ENCODE peak calls at places on chromosome 22, in six cellular contexts. W is HL-60, X is stomach, K is iPS DF 6.9, B is left ventricle myocardium inferior, H is astrocyte of the cerebellum. N is an unnamed sample.

GRCh38 chr22:41021039-41021654 is 70.0 kb downstream of the RBX1 start:
- DNase-seq in W (no peak), X (no peak), K (no peak), B (peak), H (no peak), N (peak)

GRCh38 chr22:33299245-33299956 is 241.2 kb upstream of the SYN3 start:
- DNase-seq in W (no peak), X (no peak), K (no peak), B (no peak), H (no peak), N (no peak)

GRCh38 chr22:47094861-47095330 is 332.4 kb downstream of the TBC1D22A start:
- DNase-seq in W (no peak), X (no peak), K (no peak), B (no peak), H (no peak), N (no peak)

GRCh38 chr22:20533879-20534265 is 26.5 kb downstream of the MED15 start:
- DNase-seq in W (no peak), X (no peak), K (no peak), B (no peak), H (no peak), N (no peak)

GRCh38 chr22:50490531-50491308 is 4.1 kb downstream of the MIOX start:
- DNase-seq in W (no peak), X (no peak), K (no peak), B (no peak), H (no peak), N (no peak)

GRCh38 chr22:24510694-24511625 is 15.8 kb downstream of the UPB1 start:
- DNase-seq in W (peak), X (peak), K (no peak), B (peak), H (no peak), N (peak)

GRCh38 chr22:49724030-49724892 is 103.4 kb downstream of the BRD1 start:
- DNase-seq in W (peak), X (no peak), K (no peak), B (no peak), H (no peak), N (no peak)

GRCh38 chr22:32469799-32470212 is 4.8 kb upstream of the FBXO7 start:
- DNase-seq in W (no peak), X (no peak), K (no peak), B (no peak), H (no peak), N (peak)

GRCh38 chr22:21685164-21685513 is 19.3 kb downstream of the PPIL2 start:
- DNase-seq in W (no peak), X (no peak), K (no peak), B (no peak), H (no peak), N (peak)

GRCh38 chr22:21681566-21682370 is 16.0 kb downstream of the PPIL2 start:
- DNase-seq in W (no peak), X (no peak), K (no peak), B (no peak), H (no peak), N (no peak)

GRCh38 chr22:21682385-21683175 is 16.8 kb downstream of the PPIL2 start:
- DNase-seq in W (no peak), X (no peak), K (no peak), B (no peak), H (no peak), N (peak)

GRCh38 chr22:21684492-21685163 is 18.8 kb downstream of the PPIL2 start:
- DNase-seq in W (no peak), X (no peak), K (no peak), B (no peak), H (no peak), N (no peak)

DNA sequence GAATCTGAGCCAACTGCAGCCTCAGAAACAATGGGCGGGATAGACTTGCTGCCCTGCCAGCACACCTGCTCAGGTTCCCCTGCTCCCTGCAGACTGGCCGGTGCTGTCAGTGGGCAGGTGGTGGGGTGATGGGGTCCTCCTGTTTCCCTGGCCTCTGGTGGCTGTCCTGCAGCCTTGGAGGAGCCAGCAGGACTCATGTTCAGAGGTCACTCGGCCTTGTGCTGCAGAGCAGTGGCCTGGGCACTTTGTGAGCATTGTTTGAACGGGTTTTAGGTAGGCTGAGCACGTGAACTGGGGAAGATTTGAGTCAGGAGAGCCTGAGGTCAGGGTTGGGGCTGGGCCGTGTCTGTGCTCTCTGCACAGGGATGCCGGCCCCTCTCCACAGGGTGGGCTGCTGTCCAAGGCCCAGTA is 17.6 kb downstream of the PPIL2 start:
- DNase-seq in W (no peak), X (no peak), K (no peak), B (no peak), H (no peak), N (peak)
- H3K4me3 ChIP-seq in W (no peak), X (no peak), K (no peak), B (no peak), H (no peak), N (no peak)

DNA sequence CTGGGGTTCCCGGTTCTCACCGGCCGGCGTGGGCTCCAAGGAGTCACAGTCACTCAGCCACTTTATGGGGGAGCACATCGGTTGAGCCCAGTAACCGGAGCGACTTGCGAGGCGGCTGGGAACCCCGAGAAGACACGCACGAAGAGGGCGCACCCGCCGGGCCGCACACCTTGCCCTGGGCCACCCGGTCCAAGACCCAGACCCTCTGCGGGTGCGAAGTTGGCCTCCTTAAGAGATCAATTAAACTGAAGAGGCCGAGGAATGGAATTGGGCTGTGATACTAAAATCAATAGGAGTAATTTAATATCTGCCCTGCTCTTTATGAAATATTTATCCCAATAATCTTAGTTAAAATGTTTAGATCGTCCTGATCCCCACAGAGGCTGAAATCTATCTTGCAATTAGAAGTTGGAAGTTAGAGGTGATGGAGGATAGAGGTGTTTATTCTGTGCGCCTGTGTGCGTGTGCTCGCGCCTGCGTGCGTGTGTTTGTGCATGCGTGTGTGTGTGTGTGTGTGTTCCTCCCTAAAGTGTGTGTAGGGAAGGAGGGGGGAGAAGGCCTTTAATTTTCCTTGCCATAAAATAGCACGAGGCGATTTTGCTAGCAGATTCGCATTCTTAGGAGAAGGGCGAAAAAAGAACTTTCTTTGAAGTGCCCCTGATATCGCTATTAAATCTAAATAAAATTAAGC is 978 bp upstream of the MN1 start:
- DNase-seq in W (no peak), X (no peak), K (no peak), B (no peak), H (no peak), N (no peak)
- H3K4me3 ChIP-seq in W (no peak), X (peak), K (peak), B (peak), H (peak), N (peak)

DNA sequence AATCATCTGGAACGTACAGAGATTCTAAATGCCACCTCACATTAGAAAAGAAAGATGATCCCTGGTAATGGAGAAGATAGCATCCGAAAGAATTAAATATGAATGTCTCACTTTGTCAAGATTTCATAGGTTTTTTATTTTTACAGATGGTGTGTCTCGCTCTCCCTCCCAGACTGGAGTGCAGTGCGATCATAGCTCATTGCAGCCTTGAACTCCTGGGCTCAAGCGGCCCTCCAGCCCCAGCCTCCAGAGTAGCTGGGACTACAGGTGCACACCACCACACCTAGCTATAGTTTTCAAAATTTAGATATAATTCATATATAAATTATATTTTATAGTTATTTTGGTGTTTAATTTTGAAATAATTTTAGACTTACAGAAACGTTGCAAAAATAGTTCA is 16.7 kb upstream of the SMTN start:
- DNase-seq in W (no peak), X (no peak), K (no peak), B (no peak), H (no peak), N (no peak)
- H3K4me3 ChIP-seq in W (no peak), X (no peak), K (no peak), B (no peak), H (no peak), N (no peak)

DNA sequence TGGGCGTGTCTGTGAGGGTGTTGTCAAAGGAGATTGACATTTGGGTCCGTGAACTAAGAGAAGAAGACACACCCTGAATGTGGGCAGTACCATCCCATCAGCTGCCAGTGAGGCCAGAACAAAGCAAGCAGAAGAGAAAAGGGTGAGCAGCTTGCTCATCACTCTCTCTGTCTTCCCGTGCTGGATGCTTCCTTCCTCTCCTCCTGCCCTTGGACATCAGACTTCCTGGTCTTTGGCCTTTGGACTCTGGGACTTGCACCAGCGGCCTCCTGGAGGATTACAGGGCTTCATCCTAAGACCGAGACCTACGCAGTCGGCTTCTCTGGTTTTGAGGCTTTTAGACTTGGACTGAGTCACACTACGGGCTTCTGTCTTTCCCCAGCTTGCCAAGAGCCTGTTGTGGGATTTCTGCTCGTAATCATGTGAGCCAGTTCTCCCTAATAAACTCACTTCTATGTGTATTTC is 18.8 kb downstream of the APOL2 start:
- DNase-seq in W (no peak), X (no peak), K (no peak), B (no peak), H (no peak), N (no peak)
- H3K4me3 ChIP-seq in W (no peak), X (no peak), K (no peak), B (no peak), H (no peak), N (no peak)

GRCh38 chr22:46058591-46059519 is 81.9 kb upstream of the WNT7B start:
- DNase-seq in W (no peak), X (peak), K (no peak), B (peak), H (no peak), N (peak)
- H3K4me3 ChIP-seq in W (no peak), X (no peak), K (no peak), B (peak), H (peak), N (no peak)

GRCh38 chr22:37054078-37054440 is 2.5 kb downstream of the KCTD17 start:
- DNase-seq in W (no peak), X (no peak), K (no peak), B (no peak), H (no peak), N (no peak)

GRCh38 chr22:37051629-37052385 is at the start of gene KCTD17:
- DNase-seq in W (peak), X (peak), K (no peak), B (peak), H (peak), N (peak)

GRCh38 chr22:37053310-37054077 is 2.0 kb downstream of the KCTD17 start:
- DNase-seq in W (no peak), X (no peak), K (no peak), B (peak), H (no peak), N (no peak)

GRCh38 chr22:37050913-37051628 is 471 bp upstream of the KCTD17 start:
- DNase-seq in W (no peak), X (no peak), K (no peak), B (no peak), H (no peak), N (no peak)

DNA sequence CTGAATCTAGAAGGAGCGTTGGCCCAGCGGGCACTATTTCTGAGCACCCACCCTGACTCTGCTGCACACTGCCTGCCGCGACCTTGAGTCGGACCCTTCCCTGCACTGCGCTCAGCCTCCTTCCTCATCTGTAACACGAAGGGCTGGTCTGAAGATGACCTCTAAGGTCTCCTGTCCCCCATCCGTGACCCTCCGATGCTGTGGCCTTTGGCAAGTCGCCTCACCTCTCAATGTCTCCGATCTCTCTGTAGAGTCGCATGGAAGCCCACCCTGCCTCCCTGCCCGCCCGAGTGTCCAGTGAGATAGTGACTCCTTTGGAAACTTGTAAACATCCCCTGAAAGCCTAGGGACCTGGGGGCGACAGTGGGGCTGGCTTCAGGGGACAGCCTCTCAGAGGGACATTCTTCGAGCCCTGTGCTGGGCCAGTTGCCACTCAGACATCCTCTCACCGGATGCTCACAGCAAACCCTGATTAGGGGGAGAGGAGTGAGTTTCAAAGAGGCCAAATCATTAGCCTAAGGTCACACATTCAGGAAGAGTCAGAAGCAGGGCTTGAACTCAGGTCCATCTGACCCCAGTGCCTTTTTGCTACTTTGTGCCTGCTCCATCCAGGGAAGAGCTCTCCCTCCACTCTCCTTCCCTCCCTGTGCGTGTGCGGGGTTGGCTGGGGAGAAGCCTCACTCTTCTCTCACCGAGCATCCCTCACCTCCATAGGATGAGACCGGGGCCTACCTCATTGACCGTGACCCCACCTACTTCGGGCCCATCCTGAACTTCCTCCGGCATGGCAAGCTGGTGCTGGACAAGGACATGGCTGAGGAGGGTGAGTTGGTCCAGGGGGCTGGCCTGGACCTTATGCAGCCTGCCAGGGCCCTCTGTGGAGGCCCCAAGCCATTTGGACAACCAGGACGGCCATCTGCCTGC is 1.1 kb downstream of the KCTD17 start:
- DNase-seq in W (no peak), X (no peak), K (no peak), B (no peak), H (no peak), N (no peak)
- H3K4me3 ChIP-seq in W (no peak), X (peak), K (peak), B (peak), H (peak), N (no peak)

GRCh38 chr22:22870577-22871398 is 16.8 kb upstream of the IGLL5 start:
- DNase-seq in W (no peak), X (no peak), K (no peak), B (no peak), H (no peak), N (no peak)
- H3K4me3 ChIP-seq in W (no peak), X (no peak), K (no peak), B (no peak), H (no peak), N (no peak)